ENCODE peak calls at places on chromosomes 5 and 9, in four cellular contexts. M is GM06990, L is B cell, T is neural progenitor cell. G is an unnamed sample.

GRCh38 chr9:99024959-99025358 is 80.0 kb upstream of the TGFBR1 start:
- DNase-seq in T (no peak), L (no peak), M (no peak), G (no peak)

GRCh38 chr5:126119894-126120442 is 303.2 kb upstream of the GRAMD2B start:
- DNase-seq in T (no peak), L (no peak), M (no peak), G (no peak)

GRCh38 chr5:103589416-103590175 is 27.0 kb upstream of the NUDT12 start:
- DNase-seq in M (no peak), L (no peak), T (no peak), G (no peak)

GRCh38 chr5:148457183-148457620 is 73.4 kb downstream of the FBXO38 start:
- DNase-seq in L (peak; percentile 37), M (peak; percentile 15), T (peak; percentile 59), G (no peak)

GRCh38 chr9:16236326-16236725 is 634.1 kb downstream of the BNC2 start:
- DNase-seq in L (no peak), T (no peak), M (no peak), G (no peak)

GRCh38 chr9:110919609-110920008 is 118.7 kb downstream of the LPAR1 start:
- DNase-seq in M (no peak), L (no peak), T (no peak), G (no peak)

GRCh38 chr5:107271682-107272350 is 398.9 kb downstream of the EFNA5 start:
- DNase-seq in M (no peak), T (no peak), L (no peak), G (no peak)

GRCh38 chr5:32225445-32225844 is 51.3 kb upstream of the GOLPH3 start:
- DNase-seq in M (no peak), L (no peak), T (no peak), G (no peak)

GRCh38 chr9:1837453-1838084 is 177.6 kb upstream of the SMARCA2 start:
- DNase-seq in L (peak; percentile 2), M (peak; percentile 8), T (peak; percentile 81), G (peak; percentile 57)

GRCh38 chr9:111966324-111966723 is 69.7 kb downstream of the UGCG start:
- DNase-seq in M (no peak), L (no peak), T (no peak), G (no peak)

GRCh38 chr9:4814913-4815312 is 22.2 kb downstream of the RCL1 start:
- DNase-seq in L (peak; percentile 18), M (no peak), T (no peak), G (no peak)

GRCh38 chr5:36378551-36378950 is 76.8 kb upstream of the RANBP3L start:
- DNase-seq in L (no peak), T (no peak), M (no peak), G (no peak)

GRCh38 chr9:112764837-112765236 is 14.3 kb downstream of the SNX30 start:
- DNase-seq in L (no peak), M (no peak), T (peak; percentile 25), G (no peak)

GRCh38 chr9:105168935-105169334 is 75.5 kb upstream of the SLC44A1 start:
- DNase-seq in M (no peak), T (no peak), L (no peak), G (no peak)

GRCh38 chr5:179795049-179795862 is 1.5 kb downstream of the LTC4S start:
- DNase-seq in T (peak; percentile 54), L (no peak), M (no peak), G (peak; percentile 45)

GRCh38 chr9:114205171-114206015 is 50.1 kb downstream of the COL27A1 start:
- DNase-seq in L (no peak), M (no peak), T (no peak), G (no peak)

GRCh38 chr9:132840980-132841379 is 37.1 kb downstream of the AK8 start:
- DNase-seq in L (no peak), M (no peak), T (no peak), G (no peak)

GRCh38 chr5:34898258-34898895 is 16.9 kb downstream of the RAD1 start:
- DNase-seq in T (peak; percentile 82), M (peak; percentile 21), L (peak; percentile 72), G (peak; percentile 55)

GRCh38 chr5:132072508-132072907 is 1.1 kb upstream of the CSF2 start:
- DNase-seq in T (no peak), M (no peak), L (no peak), G (no peak)

GRCh38 chr5:77390222-77390621 is 101.9 kb downstream of the WDR41 start:
- DNase-seq in M (no peak), L (no peak), T (no peak), G (no peak)

GRCh38 chr5:98108497-98108896 is 665.0 kb upstream of the RGMB start:
- DNase-seq in M (no peak), T (no peak), L (no peak), G (no peak)

GRCh38 chr9:122138560-122139268 is 20.9 kb downstream of the NDUFA8 start:
- DNase-seq in L (no peak), T (no peak), M (no peak), G (no peak)

GRCh38 chr5:38341641-38342040 is 83.3 kb downstream of the EGFLAM start:
- DNase-seq in M (no peak), T (no peak), L (no peak), G (no peak)

GRCh38 chr9:121088576-121088975 is 13.8 kb downstream of the CNTRL start:
- DNase-seq in M (no peak), T (no peak), L (no peak), G (no peak)

GRCh38 chr5:177446184-177447065 is at the start of gene PRR7:
- DNase-seq in L (peak; percentile 91), M (peak; percentile 89), T (peak; percentile 86), G (peak; percentile 93)

GRCh38 chr5:177447066-177447610 is 524 bp downstream of the PRR7 start:
- DNase-seq in T (peak; percentile 94), L (peak; percentile 82), M (peak; percentile 77), G (peak; percentile 89)

GRCh38 chr5:177449140-177450061 is 2.8 kb downstream of the PRR7 start:
- DNase-seq in T (no peak), M (no peak), L (no peak), G (no peak)

GRCh38 chr5:177448244-177448950 is 1.8 kb downstream of the PRR7 start:
- DNase-seq in T (no peak), L (no peak), M (no peak), G (no peak)

GRCh38 chr5:177447611-177448243 is 1.1 kb downstream of the PRR7 start:
- DNase-seq in L (peak; percentile 37), T (peak; percentile 85), M (no peak), G (no peak)
- TF ChIP-seq CTCF in L (no peak), T (no peak), M (no peak), G (no peak)

GRCh38 chr5:174895360-174895759 is 171.0 kb downstream of the MSX2 start:
- DNase-seq in L (no peak), T (no peak), M (no peak), G (no peak)
- TF ChIP-seq CTCF in L (no peak), T (no peak), M (no peak), G (no peak)

GRCh38 chr9:87885484-87886189 is 3.0 kb downstream of the SPATA31E1 start:
- DNase-seq in L (no peak), T (no peak), M (no peak), G (no peak)

GRCh38 chr9:87884578-87885459 is 2.1 kb downstream of the SPATA31E1 start:
- DNase-seq in M (no peak), L (no peak), T (no peak), G (no peak)

GRCh38 chr9:87883274-87883673 is 597 bp downstream of the SPATA31E1 start:
- DNase-seq in L (no peak), T (no peak), M (no peak), G (no peak)

GRCh38 chr9:87882627-87883026 is at the start of gene SPATA31E1:
- DNase-seq in L (no peak), T (peak; percentile 39), M (no peak), G (no peak)

DNA sequence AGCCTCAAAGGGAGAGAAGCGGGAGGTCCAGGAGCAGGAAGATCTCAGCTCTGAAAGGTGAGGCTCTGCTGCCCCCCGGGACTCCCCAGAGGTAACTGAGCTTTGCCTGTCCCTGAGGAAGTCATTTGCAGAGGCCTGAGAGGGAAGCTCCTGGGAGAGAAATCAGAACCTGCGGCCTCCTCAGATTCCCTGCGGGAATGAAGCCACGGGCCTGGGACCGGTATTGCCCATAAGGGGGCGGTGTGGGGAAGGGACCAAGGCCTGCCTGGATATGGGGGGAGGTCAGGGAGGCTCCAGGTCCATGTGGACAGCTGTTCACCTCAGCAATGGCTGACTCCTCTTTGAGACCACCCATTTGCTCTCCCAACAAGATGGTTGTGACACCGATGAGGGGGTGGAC is 1.3 kb downstream of the SPATA31E1 start:
- DNase-seq in L (no peak), T (peak; percentile 26), M (no peak), G (no peak)
- TF ChIP-seq CTCF in L (no peak), T (peak; percentile 43), M (peak; percentile 35), G (no peak)

DNA sequence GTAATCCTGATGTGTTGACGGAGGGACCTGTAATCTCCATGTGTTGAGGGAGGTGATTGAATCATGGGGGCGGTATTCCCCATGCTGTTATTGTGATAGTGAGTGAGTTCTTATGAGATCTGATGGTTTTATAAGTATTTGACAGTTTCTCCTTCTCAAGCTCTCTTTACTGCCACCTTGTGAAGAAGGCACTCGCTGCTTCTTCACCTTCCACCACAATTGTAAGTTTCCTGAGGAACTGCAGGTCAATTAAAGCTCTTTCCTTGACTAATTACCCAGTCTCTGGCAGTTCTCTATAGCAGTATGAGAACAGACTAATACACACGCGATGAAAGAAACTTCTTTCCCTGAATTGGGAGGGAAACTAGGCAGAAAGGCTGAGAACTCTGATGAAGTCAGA is 141.1 kb upstream of the RAD23B start:
- DNase-seq in L (no peak), M (no peak), T (no peak), G (no peak)
- TF ChIP-seq CTCF in L (no peak), M (peak; percentile 34), T (peak; percentile 40), G (no peak)

GRCh38 chr5:95729115-95730010 is 1.8 kb upstream of the RHOBTB3 start:
- DNase-seq in M (no peak), T (no peak), L (no peak), G (no peak)

GRCh38 chr5:95731571-95732554 is 727 bp downstream of the RHOBTB3 start:
- DNase-seq in L (peak; percentile 48), T (peak; percentile 61), M (peak; percentile 69), G (peak; percentile 37)

GRCh38 chr5:95733100-95733499 is 2.0 kb downstream of the RHOBTB3 start:
- DNase-seq in M (no peak), L (no peak), T (no peak), G (no peak)

GRCh38 chr5:95730011-95730700 is 980 bp upstream of the RHOBTB3 start:
- DNase-seq in M (no peak), T (no peak), L (no peak), G (no peak)

DNA sequence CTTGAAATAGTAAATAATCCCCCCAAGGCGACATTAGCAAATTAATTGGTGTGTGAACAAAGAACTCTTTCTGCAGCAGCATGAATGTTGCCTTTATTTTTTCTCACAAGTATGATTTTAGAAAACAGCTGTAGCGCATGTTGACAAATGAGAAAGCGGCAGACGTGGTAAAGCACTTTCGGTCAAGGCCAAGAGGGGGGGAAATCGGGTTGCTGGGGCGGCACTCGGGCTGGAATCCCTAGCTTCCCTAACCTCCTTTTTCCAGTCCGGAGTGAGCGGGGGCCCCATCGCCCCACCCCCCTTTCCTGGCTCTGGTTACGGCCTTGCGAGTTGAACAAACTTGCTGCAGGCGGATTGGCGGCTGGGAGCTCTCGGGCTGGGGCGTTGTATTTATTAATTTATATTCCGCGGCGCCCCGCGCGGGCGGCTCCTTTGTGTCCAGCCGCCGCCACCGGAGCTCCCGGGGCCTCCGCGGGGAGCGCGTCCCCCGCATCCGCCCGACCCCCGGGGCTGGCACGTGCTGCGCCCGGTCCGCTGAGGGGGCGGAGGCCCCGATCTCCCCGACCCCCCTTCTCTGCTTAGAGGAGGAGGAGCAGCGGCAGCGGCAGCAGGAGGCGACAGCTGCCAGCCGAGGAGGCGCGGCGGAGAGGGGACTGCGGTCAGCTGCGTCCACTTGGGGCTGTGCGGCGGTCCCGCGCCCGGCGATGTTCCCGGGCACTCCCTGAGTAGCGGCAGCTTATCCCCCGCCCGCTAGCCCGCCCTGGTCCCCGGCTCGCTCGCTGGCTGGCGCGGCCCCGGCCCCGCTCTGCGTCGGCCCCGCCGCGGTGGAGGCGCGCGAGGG is at the start of gene RHOBTB3:
- DNase-seq in L (peak; percentile 56), T (peak; percentile 89), M (peak; percentile 71), G (peak; percentile 73)
- TF ChIP-seq CTCF in L (no peak), T (no peak), M (no peak), G (peak; percentile 11)